ENCODE peak calls at places on chromosomes 11 and 22, in seven cellular contexts. W is IMR-90, B is mesenchymal stem cell, L is H9, F is H1, X is mesendoderm, N is trophoblast cell. T is an unnamed sample.

GRCh38 chr11:69854719-69855118 is 35.5 kb upstream of the FGF3 start:
- DNase-seq in W (peak), B (peak), L (no peak), F (no peak), X (no peak), N (peak), T (no peak)

GRCh38 chr22:25827415-25827814 is 85.4 kb downstream of the MYO18B start:
- DNase-seq in W (no peak), B (no peak), L (no peak), F (no peak), X (no peak), N (no peak), T (peak)

GRCh38 chr11:27700351-27701261 is at the start of gene BDNF:
- DNase-seq in W (peak), B (peak), L (peak), F (no peak), X (peak), N (peak), T (peak)

GRCh38 chr22:46674906-46675305 is 54.7 kb downstream of the GRAMD4 start:
- DNase-seq in W (no peak), B (no peak), L (no peak), F (no peak), X (no peak), N (no peak), T (no peak)

GRCh38 chr22:18906896-18907295 is 776 bp downstream of the DGCR6 start:
- DNase-seq in W (no peak), B (no peak), L (no peak), F (no peak), X (no peak), N (no peak), T (no peak)

GRCh38 chr11:127199306-127199801 is 198.8 kb upstream of the KIRREL3 start:
- DNase-seq in W (no peak), B (no peak), L (no peak), F (no peak), X (peak), N (no peak), T (no peak)

GRCh38 chr11:32266611-32267010 is 168.7 kb downstream of the WT1 start:
- DNase-seq in W (peak), B (no peak), L (no peak), F (no peak), X (peak), N (no peak), T (no peak)

GRCh38 chr22:37487559-37487958 is 1.4 kb upstream of the MFNG start:
- DNase-seq in W (no peak), B (no peak), L (no peak), F (no peak), X (no peak), N (no peak), T (no peak)

GRCh38 chr11:92697461-92698314 is 271.8 kb upstream of the MTNR1B start:
- DNase-seq in W (peak), B (no peak), L (no peak), F (no peak), X (no peak), N (no peak), T (no peak)

GRCh38 chr11:122342089-122342749 is 226.2 kb upstream of the BLID start:
- DNase-seq in W (peak), B (no peak), L (no peak), F (no peak), X (no peak), N (peak), T (no peak)

GRCh38 chr22:25478111-25478510 is 86.4 kb upstream of the GRK3 start:
- DNase-seq in W (no peak), B (no peak), L (no peak), F (no peak), X (no peak), N (no peak), T (no peak)

GRCh38 chr11:76369406-76369805 is 11.5 kb downstream of the THAP12 start:
- DNase-seq in W (no peak), B (no peak), L (no peak), F (no peak), X (no peak), N (no peak), T (no peak)

GRCh38 chr22:29733362-29734322 is 13.8 kb downstream of the CABP7 start:
- DNase-seq in W (no peak), B (peak), L (no peak), F (no peak), X (no peak), N (no peak), T (no peak)

GRCh38 chr11:69674267-69674885 is 777 bp downstream of the LTO1 start:
- DNase-seq in W (peak), B (peak), L (no peak), F (no peak), X (no peak), N (peak), T (no peak)

GRCh38 chr22:44372611-44373010 is 59.9 kb upstream of the SHISAL1 start:
- DNase-seq in W (no peak), B (no peak), L (no peak), F (no peak), X (no peak), N (no peak), T (no peak)

GRCh38 chr22:43109921-43110443 is 568 bp upstream of the BIK start:
- DNase-seq in W (no peak), B (no peak), L (peak), F (no peak), X (no peak), N (no peak), T (no peak)

GRCh38 chr11:45107051-45107450 is 39.4 kb upstream of the PRDM11 start:
- DNase-seq in W (no peak), B (no peak), L (no peak), F (no peak), X (no peak), N (no peak), T (no peak)

GRCh38 chr22:28798810-28799124 is 1.6 kb downstream of the XBP1 start:
- DNase-seq in W (no peak), B (no peak), L (no peak), F (no peak), X (no peak), N (peak), T (no peak)

GRCh38 chr11:71388637-71389235 is 59.5 kb downstream of the DHCR7 start:
- DNase-seq in W (no peak), B (no peak), L (no peak), F (no peak), X (no peak), N (no peak), T (no peak)

GRCh38 chr11:131737357-131737756 is 366.9 kb downstream of the NTM start:
- DNase-seq in W (no peak), B (no peak), L (no peak), F (no peak), X (no peak), N (no peak), T (no peak)

GRCh38 chr22:22897036-22897435 is 9.4 kb downstream of the IGLL5 start:
- DNase-seq in W (no peak), B (no peak), L (no peak), F (no peak), X (no peak), N (no peak), T (no peak)

GRCh38 chr22:23675502-23676415 is 15.1 kb upstream of the RGL4 start:
- DNase-seq in W (no peak), B (no peak), L (no peak), F (no peak), X (no peak), N (peak), T (no peak)

GRCh38 chr11:30585892-30586250 is 282 bp downstream of the MPPED2 start:
- DNase-seq in W (no peak), B (no peak), L (peak), F (no peak), X (no peak), N (no peak), T (no peak)

GRCh38 chr11:69497221-69497787 is 15.8 kb downstream of the LINC01488 start:
- DNase-seq in W (peak), B (peak), L (no peak), F (peak), X (peak), N (peak), T (peak)

GRCh38 chr22:29580200-29580810 is 608 bp downstream of the NIPSNAP1 start:
- DNase-seq in W (no peak), B (peak), L (peak), F (no peak), X (peak), N (no peak), T (no peak)

GRCh38 chr22:45673482-45674175 is 2.0 kb downstream of the ATXN10 start:
- DNase-seq in W (no peak), B (no peak), L (no peak), F (no peak), X (no peak), N (no peak), T (no peak)

GRCh38 chr11:84012171-84012826 is 726.1 kb upstream of the CCDC90B start:
- DNase-seq in W (no peak), B (peak), L (no peak), F (no peak), X (no peak), N (no peak), T (no peak)

GRCh38 chr11:84358034-84358433 is 1071.9 kb upstream of the CCDC90B start:
- DNase-seq in W (no peak), B (no peak), L (no peak), F (no peak), X (no peak), N (no peak), T (no peak)

GRCh38 chr11:19666951-19667350 is 45.7 kb upstream of the NAV2 start:
- DNase-seq in W (no peak), B (no peak), L (no peak), F (no peak), X (no peak), N (no peak), T (no peak)

GRCh38 chr11:115678942-115679341 is 174.7 kb upstream of the CADM1 start:
- DNase-seq in W (no peak), B (no peak), L (peak), F (no peak), X (peak), N (no peak), T (no peak)

GRCh38 chr22:44130076-44130711 is 50.5 kb upstream of the PARVG start:
- DNase-seq in W (peak), B (no peak), L (no peak), F (no peak), X (no peak), N (no peak), T (no peak)

GRCh38 chr22:46848227-46848626 is 85.8 kb downstream of the TBC1D22A start:
- DNase-seq in W (peak), B (no peak), L (no peak), F (no peak), X (no peak), N (peak), T (no peak)

GRCh38 chr11:26231252-26231661 is 100.7 kb upstream of the ANO3 start:
- DNase-seq in W (peak), B (peak), L (no peak), F (no peak), X (no peak), N (no peak), T (no peak)

GRCh38 chr11:73012121-73012863 is 129.8 kb downstream of the FCHSD2 start:
- DNase-seq in W (peak), B (peak), L (no peak), F (no peak), X (no peak), N (peak), T (no peak)

GRCh38 chr11:73017024-73017751 is 124.9 kb downstream of the FCHSD2 start:
- DNase-seq in W (no peak), B (no peak), L (no peak), F (no peak), X (no peak), N (no peak), T (no peak)

GRCh38 chr11:73009972-73010371 is 132.1 kb downstream of the FCHSD2 start:
- DNase-seq in W (no peak), B (no peak), L (no peak), F (no peak), X (no peak), N (no peak), T (no peak)

GRCh38 chr11:73011126-73011817 is 130.8 kb downstream of the FCHSD2 start:
- DNase-seq in W (no peak), B (no peak), L (peak), F (no peak), X (no peak), N (no peak), T (no peak)

GRCh38 chr11:73013021-73013420 is 129.1 kb downstream of the FCHSD2 start:
- DNase-seq in W (no peak), B (no peak), L (no peak), F (no peak), X (no peak), N (peak), T (no peak)
- H2BK120ac ChIP-seq in W (peak), B (no peak), L (no peak), F (no peak), X (no peak), N (no peak), T (no peak)

DNA sequence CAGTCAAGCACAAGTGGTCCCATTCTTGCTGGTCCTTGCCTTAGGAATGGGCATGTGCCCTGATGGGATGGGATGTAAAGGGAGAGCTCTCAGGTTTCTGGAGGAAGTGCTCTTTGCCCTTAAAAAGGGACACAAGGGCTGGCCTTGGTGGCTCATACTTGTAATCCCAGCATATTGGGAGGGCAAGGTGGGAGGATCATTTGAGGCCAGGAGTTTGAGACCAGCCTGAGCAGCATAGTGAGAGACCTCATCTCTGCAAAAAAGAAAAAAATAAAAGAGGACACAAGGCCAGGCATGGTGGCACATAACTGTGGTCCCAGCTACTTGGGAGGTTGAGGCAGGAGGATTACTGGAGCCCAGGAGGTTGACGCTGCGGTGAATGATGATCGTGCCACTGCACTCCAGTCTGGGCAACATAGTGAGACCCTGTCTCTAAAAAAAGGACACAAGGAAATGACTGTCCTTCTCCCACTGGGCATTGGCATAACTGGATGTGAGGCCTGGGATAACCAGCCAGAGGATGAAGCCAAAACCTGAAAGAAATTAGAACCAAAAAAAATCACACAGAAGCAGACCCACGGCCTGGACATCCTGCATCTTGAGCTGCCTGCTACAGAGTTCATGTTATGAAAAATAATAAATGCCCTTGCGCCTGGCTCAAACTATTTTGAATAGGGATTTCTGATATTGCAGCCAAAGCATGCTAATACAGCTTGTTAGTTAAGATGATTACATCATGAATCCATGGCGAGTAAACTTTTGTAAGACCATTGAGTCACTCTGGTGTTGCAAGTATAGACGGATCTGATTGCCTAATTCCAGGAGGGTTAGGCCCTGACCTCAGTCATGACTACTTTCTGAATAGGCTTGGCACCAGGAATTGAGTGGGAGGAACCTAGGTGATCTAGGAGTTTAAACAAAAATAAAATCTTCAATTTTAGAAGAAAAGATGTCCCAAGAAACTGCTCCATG is 12.9 kb upstream of the CRKL start:
- DNase-seq in W (peak), B (peak), L (no peak), F (no peak), X (no peak), N (peak), T (no peak)
- H3K4me2 ChIP-seq in W (peak), B (no peak), L (no peak), F (no peak), X (no peak), N (no peak), T (no peak)

DNA sequence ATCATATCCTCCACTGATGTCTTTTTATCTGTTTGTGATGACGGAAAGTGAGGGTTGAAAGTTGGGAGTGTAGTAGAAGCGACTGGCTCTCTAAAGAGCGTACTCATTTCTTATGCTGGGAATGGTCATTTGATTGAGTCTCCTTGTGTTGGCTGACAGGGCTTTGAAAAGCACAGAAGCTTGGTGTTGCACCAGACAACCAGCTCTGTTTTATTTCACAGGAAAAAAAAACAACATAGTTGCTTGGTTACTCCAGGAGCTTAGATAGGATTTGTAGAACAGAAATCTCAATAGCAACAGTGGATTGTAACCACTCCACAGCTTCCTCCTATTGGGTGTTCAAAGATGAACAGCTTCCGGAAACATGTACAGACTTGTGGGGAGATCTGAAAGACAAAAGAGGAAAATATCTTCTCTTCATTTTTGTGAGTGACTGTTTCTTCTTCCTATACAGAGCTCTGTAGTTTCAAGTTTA is 2.7 kb downstream of the RBM14 start:
- DNase-seq in W (peak), B (peak), L (no peak), F (no peak), X (peak), N (peak), T (no peak)
- H2BK120ac ChIP-seq in W (no peak), B (no peak), L (no peak), F (no peak), X (no peak), N (no peak), T (no peak)

GRCh38 chr11:77396305-77396704 is 77.6 kb downstream of the PAK1 start:
- DNase-seq in W (no peak), B (no peak), L (no peak), F (no peak), X (no peak), N (no peak), T (no peak)

GRCh38 chr11:77397631-77398030 is 76.3 kb downstream of the PAK1 start:
- DNase-seq in W (no peak), B (no peak), L (no peak), F (no peak), X (no peak), N (no peak), T (no peak)

GRCh38 chr11:77396911-77397310 is 77.0 kb downstream of the PAK1 start:
- DNase-seq in W (peak), B (no peak), L (no peak), F (no peak), X (no peak), N (no peak), T (no peak)

GRCh38 chr11:77392842-77393241 is 81.1 kb downstream of the PAK1 start:
- DNase-seq in W (no peak), B (no peak), L (no peak), F (no peak), X (no peak), N (no peak), T (no peak)

DNA sequence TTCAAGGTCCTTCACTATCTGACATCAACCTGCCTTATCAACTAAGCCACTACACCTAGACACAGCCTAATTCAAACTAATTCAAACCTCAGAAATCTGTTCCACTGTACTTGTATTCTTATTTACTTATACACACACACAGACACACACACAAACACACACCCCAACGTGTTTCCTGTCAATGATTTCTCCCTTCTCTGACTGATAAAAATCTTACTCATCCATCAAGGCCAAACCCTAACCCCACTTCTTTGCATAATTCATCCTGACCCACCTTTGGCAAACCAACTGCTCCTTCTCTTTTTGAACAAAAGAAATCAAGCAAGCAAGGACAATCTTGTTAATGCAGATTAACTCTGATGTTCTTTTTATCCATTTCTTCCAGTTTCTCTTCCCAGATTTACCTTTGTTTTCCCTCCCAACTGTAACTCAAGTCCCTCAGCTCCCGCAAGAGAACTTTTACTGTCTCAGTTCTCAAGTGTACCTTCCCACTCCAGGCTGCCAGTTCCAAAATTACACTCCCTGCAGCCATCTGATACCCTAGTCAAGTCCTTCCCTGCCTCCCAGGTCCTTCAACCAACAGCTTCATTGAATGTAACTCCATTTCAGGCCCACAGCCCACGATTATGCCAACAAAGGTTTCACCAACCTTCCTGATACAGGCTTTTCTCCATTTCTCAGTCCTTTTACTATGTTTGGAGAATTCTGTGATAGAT is 78.3 kb downstream of the PAK1 start:
- DNase-seq in W (no peak), B (no peak), L (no peak), F (no peak), X (no peak), N (no peak), T (no peak)
- H3K4me2 ChIP-seq in W (no peak), B (no peak), L (no peak), F (no peak), X (no peak), N (no peak), T (no peak)

DNA sequence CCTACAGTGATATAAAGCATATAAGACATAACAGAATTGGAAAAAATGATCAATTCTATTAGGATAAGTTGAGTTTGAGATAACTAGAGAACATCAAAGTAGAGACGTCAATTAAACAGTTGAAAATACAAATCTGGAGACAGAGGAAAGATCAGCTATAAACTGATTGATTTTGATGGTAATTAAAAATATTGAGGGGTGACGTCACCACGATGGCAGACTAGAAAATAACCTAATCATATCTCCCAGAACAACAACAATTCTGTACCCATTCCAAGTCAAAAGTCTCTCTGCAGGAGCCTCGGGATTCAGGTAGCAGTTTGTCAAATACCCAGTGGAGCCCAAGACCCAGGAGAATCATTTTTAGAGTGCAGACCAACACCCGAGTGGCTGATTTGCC is 28.9 kb downstream of the MS4A13 start:
- DNase-seq in W (no peak), B (no peak), L (no peak), F (no peak), X (no peak), N (no peak), T (no peak)
- H2BK120ac ChIP-seq in W (no peak), B (no peak), L (no peak), F (no peak), X (no peak), N (no peak), T (no peak)